ENCODE peak calls at places on chromosomes 16 and 17, in five cellular contexts. H is left ventricle myocardium superior, C is posterior cingulate gyrus, G is PC-9, R is MM.1S. P is an unnamed sample.

GRCh38 chr16:81904320-81904719 is 107.0 kb downstream of the SDR42E1 start:
- DNase-seq in H (no peak), C (no peak), G (no peak), R (no peak), P (no peak)

GRCh38 chr16:105521-105920 is 27.5 kb downstream of the MPG start:
- DNase-seq in G (no peak), H (no peak), C (no peak), R (no peak), P (no peak)

GRCh38 chr17:82301300-82301915 is 16.0 kb downstream of the CD7 start:
- DNase-seq in G (no peak), C (no peak), H (no peak), R (no peak), P (peak; percentile 58)

GRCh38 chr17:49287481-49287880 is 56.9 kb upstream of the PHOSPHO1 start:
- DNase-seq in C (no peak), G (no peak), R (no peak), H (no peak), P (no peak)

GRCh38 chr17:33494156-33494555 is 201.1 kb upstream of the ASIC2 start:
- DNase-seq in G (no peak), R (no peak), C (no peak), H (no peak), P (no peak)

GRCh38 chr16:2329532-2329931 is 11.0 kb downstream of the ABCA3 start:
- DNase-seq in H (no peak), C (no peak), G (no peak), R (no peak), P (no peak)

GRCh38 chr16:66859397-66860068 is 15.3 kb downstream of the CA7 start:
- DNase-seq in R (no peak), G (no peak), H (no peak), C (peak; percentile 30), P (no peak)

GRCh38 chr16:23334421-23334853 is 32.3 kb downstream of the SCNN1B start:
- DNase-seq in G (no peak), R (peak; percentile 96), C (no peak), H (no peak), P (no peak)

GRCh38 chr16:67844441-67844840 is 2.3 kb upstream of the NUTF2 start:
- DNase-seq in G (no peak), C (no peak), H (no peak), R (no peak), P (no peak)

GRCh38 chr16:81567987-81568748 is 123.6 kb downstream of the CMIP start:
- DNase-seq in C (no peak), H (no peak), G (peak; percentile 90), R (no peak), P (no peak)

GRCh38 chr17:59746849-59747445 is 39.5 kb downstream of the VMP1 start:
- DNase-seq in G (peak; percentile 53), R (peak; percentile 23), C (no peak), H (no peak), P (no peak)

GRCh38 chr16:7437843-7438242 is 105.2 kb downstream of the RBFOX1 start:
- DNase-seq in H (no peak), C (no peak), G (no peak), R (no peak), P (no peak)

GRCh38 chr17:79506150-79506870 is 104.5 kb downstream of the RBFOX3 start:
- DNase-seq in R (no peak), C (no peak), G (no peak), H (no peak), P (no peak)

GRCh38 chr16:2698996-2699750 is 16.9 kb downstream of the KCTD5 start:
- DNase-seq in C (peak; percentile 75), G (peak; percentile 26), H (no peak), R (no peak), P (no peak)

GRCh38 chr17:50350733-50351132 is 4.8 kb downstream of the XYLT2 start:
- DNase-seq in C (no peak), H (no peak), R (no peak), G (no peak), P (no peak)

GRCh38 chr16:27253526-27253930 is 15.0 kb downstream of the NSMCE1 start:
- DNase-seq in H (no peak), G (peak; percentile 60), R (no peak), C (no peak), P (no peak)

GRCh38 chr17:57016764-57017116 is 38.8 kb downstream of the SCPEP1 start:
- DNase-seq in R (no peak), G (peak; percentile 99), H (no peak), C (no peak), P (no peak)

GRCh38 chr17:78113804-78114785 is 14.5 kb downstream of the TMC6 start:
- DNase-seq in H (peak; percentile 31), R (no peak), C (no peak), G (no peak), P (no peak)

GRCh38 chr16:78926723-78927200 is 673.8 kb downstream of the MAF start:
- DNase-seq in R (no peak), G (no peak), H (no peak), C (no peak), P (no peak)

GRCh38 chr17:41870627-41871026 is 5.4 kb upstream of the KLHL11 start:
- DNase-seq in G (no peak), H (no peak), C (peak; percentile 35), R (no peak), P (no peak)

GRCh38 chr16:71863995-71864394 is 18.2 kb downstream of the ATXN1L start:
- DNase-seq in G (no peak), H (no peak), R (no peak), C (no peak), P (no peak)

GRCh38 chr17:51166987-51167931 is 1.0 kb downstream of the NME2 start:
- DNase-seq in G (no peak), R (peak; percentile 61), C (peak; percentile 31), H (peak; percentile 67), P (peak; percentile 56)

GRCh38 chr16:68995011-68995504 is 110.4 kb upstream of the HAS3 start:
- DNase-seq in H (no peak), G (peak; percentile 46), C (no peak), R (no peak), P (no peak)

GRCh38 chr17:17749025-17749772 is 67.9 kb downstream of the RAI1 start:
- DNase-seq in C (no peak), H (no peak), R (no peak), G (no peak), P (peak; percentile 61)

GRCh38 chr17:38685485-38685884 is 10.7 kb upstream of the EPOP start:
- DNase-seq in C (peak; percentile 70), R (no peak), G (no peak), H (peak; percentile 59), P (peak; percentile 78)

GRCh38 chr17:62778990-62779681 is 29.0 kb downstream of the MARCHF10 start:
- DNase-seq in H (no peak), G (peak; percentile 98), R (no peak), C (peak; percentile 21), P (no peak)

P was measured in right cardiac atrium.